ENCODE peak calls at places on chromosomes 4 and X, in six cellular contexts. One of them, this sample, is unnamed.

GRCh38 chr4:41258783-41259182 is 2.1 kb downstream of the UCHL1 start:
- DNase-seq in amygdala: peak; percentile 51
- DNase-seq in sciatic nerve: no peak
- DNase-seq in activated T-cell treated with anti-CD3 and anti-CD28 coated beads, Interleukin-2, amount 50 U/mL, for 48 hours: no peak
- DNase-seq in fibroblast of the aortic adventitia: peak; percentile 70
- DNase-seq in GM10248: no peak
- DNase-seq in this sample: peak; percentile 73

GRCh38 chr4:53313510-53313909 is 52.4 kb downstream of the SCFD2 start:
- DNase-seq in amygdala: peak; percentile 6
- DNase-seq in sciatic nerve: no peak
- DNase-seq in activated T-cell treated with anti-CD3 and anti-CD28 coated beads, Interleukin-2, amount 50 U/mL, for 48 hours: no peak
- DNase-seq in fibroblast of the aortic adventitia: peak; percentile 27
- DNase-seq in GM10248: no peak
- DNase-seq in this sample: peak; percentile 65

GRCh38 chr4:15544196-15544730 is 74.6 kb downstream of the CC2D2A start:
- DNase-seq in amygdala: no peak
- DNase-seq in sciatic nerve: no peak
- DNase-seq in activated T-cell treated with anti-CD3 and anti-CD28 coated beads, Interleukin-2, amount 50 U/mL, for 48 hours: no peak
- DNase-seq in fibroblast of the aortic adventitia: no peak
- DNase-seq in GM10248: no peak
- DNase-seq in this sample: no peak

GRCh38 chr4:52001616-52002015 is 18.5 kb downstream of the LRRC66 start:
- DNase-seq in amygdala: no peak
- DNase-seq in sciatic nerve: no peak
- DNase-seq in activated T-cell treated with anti-CD3 and anti-CD28 coated beads, Interleukin-2, amount 50 U/mL, for 48 hours: no peak
- DNase-seq in fibroblast of the aortic adventitia: peak; percentile 51
- DNase-seq in GM10248: no peak
- DNase-seq in this sample: peak; percentile 10

GRCh38 chrX:12497832-12498591 is 293.2 kb upstream of the PRPS2 start:
- DNase-seq in amygdala: no peak
- DNase-seq in sciatic nerve: no peak
- DNase-seq in activated T-cell treated with anti-CD3 and anti-CD28 coated beads, Interleukin-2, amount 50 U/mL, for 48 hours: peak; percentile 30
- DNase-seq in fibroblast of the aortic adventitia: no peak
- DNase-seq in GM10248: peak; percentile 17
- DNase-seq in this sample: no peak

GRCh38 chr4:26204911-26205368 is 115.9 kb upstream of the RBPJ start:
- DNase-seq in amygdala: peak; percentile 9
- DNase-seq in sciatic nerve: peak; percentile 63
- DNase-seq in activated T-cell treated with anti-CD3 and anti-CD28 coated beads, Interleukin-2, amount 50 U/mL, for 48 hours: no peak
- DNase-seq in fibroblast of the aortic adventitia: peak; percentile 53
- DNase-seq in GM10248: no peak
- DNase-seq in this sample: no peak

GRCh38 chr4:76802546-76803021 is 95.4 kb downstream of the SOWAHB start:
- DNase-seq in amygdala: no peak
- DNase-seq in sciatic nerve: no peak
- DNase-seq in activated T-cell treated with anti-CD3 and anti-CD28 coated beads, Interleukin-2, amount 50 U/mL, for 48 hours: no peak
- DNase-seq in fibroblast of the aortic adventitia: peak; percentile 30
- DNase-seq in GM10248: no peak
- DNase-seq in this sample: peak; percentile 51

GRCh38 chrX:120456973-120457372 is 12.1 kb downstream of the LAMP2 start:
- DNase-seq in amygdala: no peak
- DNase-seq in sciatic nerve: no peak
- DNase-seq in activated T-cell treated with anti-CD3 and anti-CD28 coated beads, Interleukin-2, amount 50 U/mL, for 48 hours: no peak
- DNase-seq in fibroblast of the aortic adventitia: peak; percentile 41
- DNase-seq in GM10248: peak; percentile 8
- DNase-seq in this sample: no peak

GRCh38 chr4:36385951-36386561 is 104.6 kb downstream of the DTHD1 start:
- DNase-seq in amygdala: no peak
- DNase-seq in sciatic nerve: no peak
- DNase-seq in activated T-cell treated with anti-CD3 and anti-CD28 coated beads, Interleukin-2, amount 50 U/mL, for 48 hours: no peak
- DNase-seq in fibroblast of the aortic adventitia: no peak
- DNase-seq in GM10248: peak; percentile 25
- DNase-seq in this sample: no peak

GRCh38 chrX:5681159-5681558 is 547.5 kb downstream of the NLGN4X start:
- DNase-seq in amygdala: no peak
- DNase-seq in sciatic nerve: no peak
- DNase-seq in activated T-cell treated with anti-CD3 and anti-CD28 coated beads, Interleukin-2, amount 50 U/mL, for 48 hours: no peak
- DNase-seq in fibroblast of the aortic adventitia: no peak
- DNase-seq in GM10248: no peak
- DNase-seq in this sample: no peak

GRCh38 chrX:2360731-2361130 is 140.0 kb downstream of the DHRSX start:
- DNase-seq in amygdala: no peak
- DNase-seq in sciatic nerve: no peak
- DNase-seq in activated T-cell treated with anti-CD3 and anti-CD28 coated beads, Interleukin-2, amount 50 U/mL, for 48 hours: no peak
- DNase-seq in fibroblast of the aortic adventitia: peak; percentile 31
- DNase-seq in GM10248: no peak
- DNase-seq in this sample: peak; percentile 65

GRCh38 chrX:16651422-16651821 is 1.5 kb downstream of the S100G start:
- DNase-seq in amygdala: no peak
- DNase-seq in sciatic nerve: no peak
- DNase-seq in activated T-cell treated with anti-CD3 and anti-CD28 coated beads, Interleukin-2, amount 50 U/mL, for 48 hours: no peak
- DNase-seq in fibroblast of the aortic adventitia: no peak
- DNase-seq in GM10248: no peak
- DNase-seq in this sample: no peak

GRCh38 chr4:24763631-24764302 is 31.6 kb upstream of the SOD3 start:
- DNase-seq in amygdala: no peak
- DNase-seq in sciatic nerve: no peak
- DNase-seq in activated T-cell treated with anti-CD3 and anti-CD28 coated beads, Interleukin-2, amount 50 U/mL, for 48 hours: no peak
- DNase-seq in fibroblast of the aortic adventitia: peak; percentile 84
- DNase-seq in GM10248: no peak
- DNase-seq in this sample: peak; percentile 53

GRCh38 chr4:128917781-128918180 is 108.3 kb downstream of the JADE1 start:
- DNase-seq in amygdala: no peak
- DNase-seq in sciatic nerve: no peak
- DNase-seq in activated T-cell treated with anti-CD3 and anti-CD28 coated beads, Interleukin-2, amount 50 U/mL, for 48 hours: no peak
- DNase-seq in fibroblast of the aortic adventitia: no peak
- DNase-seq in GM10248: peak; percentile 25
- DNase-seq in this sample: no peak

GRCh38 chr4:72318771-72319170 is 250.2 kb downstream of the ADAMTS3 start:
- DNase-seq in amygdala: no peak
- DNase-seq in sciatic nerve: no peak
- DNase-seq in activated T-cell treated with anti-CD3 and anti-CD28 coated beads, Interleukin-2, amount 50 U/mL, for 48 hours: no peak
- DNase-seq in fibroblast of the aortic adventitia: no peak
- DNase-seq in GM10248: no peak
- DNase-seq in this sample: no peak

GRCh38 chr4:140857111-140857510 is 100.9 kb upstream of the TBC1D9 start:
- DNase-seq in amygdala: no peak
- DNase-seq in sciatic nerve: no peak
- DNase-seq in activated T-cell treated with anti-CD3 and anti-CD28 coated beads, Interleukin-2, amount 50 U/mL, for 48 hours: no peak
- DNase-seq in fibroblast of the aortic adventitia: no peak
- DNase-seq in GM10248: no peak
- DNase-seq in this sample: no peak

GRCh38 chr4:98996056-98996941 is 778 bp downstream of the METAP1 start:
- DNase-seq in amygdala: no peak
- DNase-seq in sciatic nerve: no peak
- DNase-seq in activated T-cell treated with anti-CD3 and anti-CD28 coated beads, Interleukin-2, amount 50 U/mL, for 48 hours: peak; percentile 39
- DNase-seq in fibroblast of the aortic adventitia: peak; percentile 30
- DNase-seq in GM10248: peak; percentile 12
- DNase-seq in this sample: peak; percentile 29

GRCh38 chr4:1082215-1083182 is 30.9 kb downstream of the RNF212 start:
- DNase-seq in amygdala: no peak
- DNase-seq in sciatic nerve: no peak
- DNase-seq in activated T-cell treated with anti-CD3 and anti-CD28 coated beads, Interleukin-2, amount 50 U/mL, for 48 hours: no peak
- DNase-seq in fibroblast of the aortic adventitia: peak; percentile 79
- DNase-seq in GM10248: no peak
- DNase-seq in this sample: peak; percentile 78

GRCh38 chrX:16658284-16658683 is 8.3 kb downstream of the S100G start:
- DNase-seq in amygdala: no peak
- DNase-seq in sciatic nerve: no peak
- DNase-seq in activated T-cell treated with anti-CD3 and anti-CD28 coated beads, Interleukin-2, amount 50 U/mL, for 48 hours: no peak
- DNase-seq in fibroblast of the aortic adventitia: peak; percentile 32
- DNase-seq in GM10248: no peak
- DNase-seq in this sample: peak; percentile 60

GRCh38 chrX:110120025-110120424 is 117.1 kb downstream of the TMEM164 start:
- DNase-seq in amygdala: no peak
- DNase-seq in sciatic nerve: no peak
- DNase-seq in activated T-cell treated with anti-CD3 and anti-CD28 coated beads, Interleukin-2, amount 50 U/mL, for 48 hours: no peak
- DNase-seq in fibroblast of the aortic adventitia: no peak
- DNase-seq in GM10248: no peak
- DNase-seq in this sample: no peak

GRCh38 chr4:109157205-109157604 is 145.3 kb downstream of the COL25A1 start:
- DNase-seq in amygdala: no peak
- DNase-seq in sciatic nerve: no peak
- DNase-seq in activated T-cell treated with anti-CD3 and anti-CD28 coated beads, Interleukin-2, amount 50 U/mL, for 48 hours: no peak
- DNase-seq in fibroblast of the aortic adventitia: no peak
- DNase-seq in GM10248: no peak
- DNase-seq in this sample: no peak

GRCh38 chr4:99894998-99895397 is 771 bp upstream of the LAMTOR3 start:
- DNase-seq in amygdala: no peak
- DNase-seq in sciatic nerve: no peak
- DNase-seq in activated T-cell treated with anti-CD3 and anti-CD28 coated beads, Interleukin-2, amount 50 U/mL, for 48 hours: no peak
- DNase-seq in fibroblast of the aortic adventitia: no peak
- DNase-seq in GM10248: no peak
- DNase-seq in this sample: no peak

GRCh38 chr4:185534850-185535761 is at the start of gene PDLIM3:
- DNase-seq in amygdala: peak; percentile 80
- DNase-seq in sciatic nerve: peak; percentile 65
- DNase-seq in activated T-cell treated with anti-CD3 and anti-CD28 coated beads, Interleukin-2, amount 50 U/mL, for 48 hours: peak; percentile 32
- DNase-seq in fibroblast of the aortic adventitia: no peak
- DNase-seq in GM10248: peak; percentile 31
- DNase-seq in this sample: peak; percentile 75

GRCh38 chr4:137735561-137736104 is 203.3 kb upstream of the PCDH18 start:
- DNase-seq in amygdala: no peak
- DNase-seq in sciatic nerve: no peak
- DNase-seq in activated T-cell treated with anti-CD3 and anti-CD28 coated beads, Interleukin-2, amount 50 U/mL, for 48 hours: no peak
- DNase-seq in fibroblast of the aortic adventitia: no peak
- DNase-seq in GM10248: no peak
- DNase-seq in this sample: no peak

This sample was measured in fibroblast of pulmonary artery.